ENCODE peak calls at places on chromosomes 11 and 22, in four cellular contexts. One of them, this sample, is unnamed.
A peak's percentile ranks its signal among the peaks of the same experiment; 100 is the strongest.

GRCh38 chr11:16969010-16970004 is 44.9 kb downstream of the PLEKHA7 start:
- DNase-seq in colonic mucosa: peak; percentile 61
- DNase-seq in activated CD4-positive, CD25-positive, alpha-beta regulatory T cell treated with anti-CD3 and anti-CD28 coated beads, Interleukin-2, amount 50 U/mL, for 16 hours: no peak
- DNase-seq in astrocyte: no peak
- DNase-seq in this sample: peak; percentile 36

GRCh38 chr22:28582806-28583205 is 96.8 kb downstream of the TTC28 start:
- DNase-seq in activated CD4-positive, CD25-positive, alpha-beta regulatory T cell treated with anti-CD3 and anti-CD28 coated beads, Interleukin-2, amount 50 U/mL, for 16 hours: no peak
- DNase-seq in colonic mucosa: no peak
- DNase-seq in astrocyte: peak; percentile 81
- DNase-seq in this sample: no peak

GRCh38 chr11:95229199-95230053 is 1.6 kb downstream of the SESN3 start:
- DNase-seq in colonic mucosa: peak; percentile 45
- DNase-seq in activated CD4-positive, CD25-positive, alpha-beta regulatory T cell treated with anti-CD3 and anti-CD28 coated beads, Interleukin-2, amount 50 U/mL, for 16 hours: no peak
- DNase-seq in astrocyte: peak; percentile 25
- DNase-seq in this sample: no peak

GRCh38 chr11:67649634-67650540 is 643 bp downstream of the ACY3 start:
- DNase-seq in activated CD4-positive, CD25-positive, alpha-beta regulatory T cell treated with anti-CD3 and anti-CD28 coated beads, Interleukin-2, amount 50 U/mL, for 16 hours: no peak
- DNase-seq in astrocyte: no peak
- DNase-seq in colonic mucosa: peak; percentile 56
- DNase-seq in this sample: no peak

GRCh38 chr11:73298233-73298632 is 9.8 kb upstream of the ARHGEF17 start:
- DNase-seq in activated CD4-positive, CD25-positive, alpha-beta regulatory T cell treated with anti-CD3 and anti-CD28 coated beads, Interleukin-2, amount 50 U/mL, for 16 hours: no peak
- DNase-seq in astrocyte: no peak
- DNase-seq in colonic mucosa: no peak
- DNase-seq in this sample: no peak

GRCh38 chr11:64305691-64306562 is 603 bp downstream of the ESRRA start:
- DNase-seq in colonic mucosa: peak; percentile 94
- DNase-seq in astrocyte: no peak
- DNase-seq in activated CD4-positive, CD25-positive, alpha-beta regulatory T cell treated with anti-CD3 and anti-CD28 coated beads, Interleukin-2, amount 50 U/mL, for 16 hours: peak; percentile 49
- DNase-seq in this sample: peak; percentile 77

GRCh38 chr11:38553033-38553432 is 1955.0 kb upstream of the RAG2 start:
- DNase-seq in activated CD4-positive, CD25-positive, alpha-beta regulatory T cell treated with anti-CD3 and anti-CD28 coated beads, Interleukin-2, amount 50 U/mL, for 16 hours: no peak
- DNase-seq in astrocyte: peak; percentile 48
- DNase-seq in colonic mucosa: no peak
- DNase-seq in this sample: no peak

GRCh38 chr11:128210148-128210940 is 377.0 kb downstream of the ETS1 start:
- DNase-seq in activated CD4-positive, CD25-positive, alpha-beta regulatory T cell treated with anti-CD3 and anti-CD28 coated beads, Interleukin-2, amount 50 U/mL, for 16 hours: no peak
- DNase-seq in colonic mucosa: peak; percentile 53
- DNase-seq in astrocyte: peak; percentile 98
- DNase-seq in this sample: peak; percentile 69

GRCh38 chr11:131682373-131683015 is 312.1 kb downstream of the NTM start:
- DNase-seq in astrocyte: no peak
- DNase-seq in activated CD4-positive, CD25-positive, alpha-beta regulatory T cell treated with anti-CD3 and anti-CD28 coated beads, Interleukin-2, amount 50 U/mL, for 16 hours: no peak
- DNase-seq in colonic mucosa: no peak
- DNase-seq in this sample: no peak

GRCh38 chr22:49566693-49567092 is 261.0 kb downstream of the BRD1 start:
- DNase-seq in activated CD4-positive, CD25-positive, alpha-beta regulatory T cell treated with anti-CD3 and anti-CD28 coated beads, Interleukin-2, amount 50 U/mL, for 16 hours: no peak
- DNase-seq in astrocyte: no peak
- DNase-seq in colonic mucosa: no peak
- DNase-seq in this sample: no peak

GRCh38 chr22:19069451-19069850 is 52.8 kb downstream of the DGCR2 start:
- DNase-seq in astrocyte: no peak
- DNase-seq in colonic mucosa: no peak
- DNase-seq in activated CD4-positive, CD25-positive, alpha-beta regulatory T cell treated with anti-CD3 and anti-CD28 coated beads, Interleukin-2, amount 50 U/mL, for 16 hours: no peak
- DNase-seq in this sample: no peak

GRCh38 chr11:70174846-70175764 is 28.0 kb upstream of the FADD start:
- DNase-seq in astrocyte: no peak
- DNase-seq in activated CD4-positive, CD25-positive, alpha-beta regulatory T cell treated with anti-CD3 and anti-CD28 coated beads, Interleukin-2, amount 50 U/mL, for 16 hours: no peak
- DNase-seq in colonic mucosa: no peak
- DNase-seq in this sample: no peak

GRCh38 chr11:105152556-105152955 is 13.0 kb upstream of the CARD18 start:
- DNase-seq in colonic mucosa: no peak
- DNase-seq in astrocyte: no peak
- DNase-seq in activated CD4-positive, CD25-positive, alpha-beta regulatory T cell treated with anti-CD3 and anti-CD28 coated beads, Interleukin-2, amount 50 U/mL, for 16 hours: no peak
- DNase-seq in this sample: no peak

GRCh38 chr11:95345243-95345642 is 114.2 kb upstream of the SESN3 start:
- DNase-seq in colonic mucosa: no peak
- DNase-seq in astrocyte: no peak
- DNase-seq in activated CD4-positive, CD25-positive, alpha-beta regulatory T cell treated with anti-CD3 and anti-CD28 coated beads, Interleukin-2, amount 50 U/mL, for 16 hours: no peak
- DNase-seq in this sample: no peak

GRCh38 chr22:37427128-37427710 is at the start of gene ELFN2:
- DNase-seq in astrocyte: no peak
- DNase-seq in colonic mucosa: no peak
- DNase-seq in activated CD4-positive, CD25-positive, alpha-beta regulatory T cell treated with anti-CD3 and anti-CD28 coated beads, Interleukin-2, amount 50 U/mL, for 16 hours: no peak
- DNase-seq in this sample: no peak

GRCh38 chr22:39917091-39917703 is 16.3 kb downstream of the GRAP2 start:
- DNase-seq in colonic mucosa: no peak
- DNase-seq in activated CD4-positive, CD25-positive, alpha-beta regulatory T cell treated with anti-CD3 and anti-CD28 coated beads, Interleukin-2, amount 50 U/mL, for 16 hours: no peak
- DNase-seq in astrocyte: no peak
- DNase-seq in this sample: no peak

GRCh38 chr11:111923351-111923788 is 4.7 kb downstream of the C11orf52 start:
- DNase-seq in colonic mucosa: no peak
- DNase-seq in activated CD4-positive, CD25-positive, alpha-beta regulatory T cell treated with anti-CD3 and anti-CD28 coated beads, Interleukin-2, amount 50 U/mL, for 16 hours: no peak
- DNase-seq in astrocyte: peak; percentile 39
- DNase-seq in this sample: no peak

GRCh38 chr11:6596237-6596877 is 7.1 kb downstream of the RRP8 start:
- DNase-seq in activated CD4-positive, CD25-positive, alpha-beta regulatory T cell treated with anti-CD3 and anti-CD28 coated beads, Interleukin-2, amount 50 U/mL, for 16 hours: no peak
- DNase-seq in astrocyte: no peak
- DNase-seq in colonic mucosa: no peak
- DNase-seq in this sample: no peak

GRCh38 chr22:39173787-39174497 is 21.5 kb upstream of the CBX7 start:
- DNase-seq in colonic mucosa: no peak
- DNase-seq in astrocyte: no peak
- DNase-seq in activated CD4-positive, CD25-positive, alpha-beta regulatory T cell treated with anti-CD3 and anti-CD28 coated beads, Interleukin-2, amount 50 U/mL, for 16 hours: no peak
- DNase-seq in this sample: no peak

GRCh38 chr11:74783241-74783871 is 34.7 kb downstream of the RNF169 start:
- DNase-seq in astrocyte: peak; percentile 77
- DNase-seq in activated CD4-positive, CD25-positive, alpha-beta regulatory T cell treated with anti-CD3 and anti-CD28 coated beads, Interleukin-2, amount 50 U/mL, for 16 hours: peak; percentile 7
- DNase-seq in colonic mucosa: no peak
- DNase-seq in this sample: no peak

GRCh38 chr22:20549232-20549841 is 41.9 kb downstream of the MED15 start:
- DNase-seq in colonic mucosa: no peak
- DNase-seq in activated CD4-positive, CD25-positive, alpha-beta regulatory T cell treated with anti-CD3 and anti-CD28 coated beads, Interleukin-2, amount 50 U/mL, for 16 hours: no peak
- DNase-seq in astrocyte: peak; percentile 49
- DNase-seq in this sample: peak; percentile 41

GRCh38 chr22:26360169-26360885 is 68.7 kb upstream of the ASPHD2 start:
- DNase-seq in astrocyte: peak; percentile 39
- DNase-seq in colonic mucosa: peak; percentile 69
- DNase-seq in activated CD4-positive, CD25-positive, alpha-beta regulatory T cell treated with anti-CD3 and anti-CD28 coated beads, Interleukin-2, amount 50 U/mL, for 16 hours: peak; percentile 39
- DNase-seq in this sample: peak; percentile 64

GRCh38 chr11:94218372-94218771 is 86.0 kb upstream of the IZUMO1R start:
- DNase-seq in activated CD4-positive, CD25-positive, alpha-beta regulatory T cell treated with anti-CD3 and anti-CD28 coated beads, Interleukin-2, amount 50 U/mL, for 16 hours: no peak
- DNase-seq in colonic mucosa: no peak
- DNase-seq in astrocyte: no peak
- DNase-seq in this sample: no peak

GRCh38 chr11:118922745-118923627 is 2.7 kb downstream of the BCL9L start:
- DNase-seq in colonic mucosa: no peak
- DNase-seq in astrocyte: no peak
- DNase-seq in activated CD4-positive, CD25-positive, alpha-beta regulatory T cell treated with anti-CD3 and anti-CD28 coated beads, Interleukin-2, amount 50 U/mL, for 16 hours: no peak
- DNase-seq in this sample: no peak

GRCh38 chr22:28899199-28899853 is 16.0 kb downstream of the ZNRF3 start:
- DNase-seq in colonic mucosa: no peak
- DNase-seq in astrocyte: peak; percentile 42
- DNase-seq in activated CD4-positive, CD25-positive, alpha-beta regulatory T cell treated with anti-CD3 and anti-CD28 coated beads, Interleukin-2, amount 50 U/mL, for 16 hours: no peak
- DNase-seq in this sample: no peak

This sample was measured in mucosa of gallbladder.